ENCODE peak calls at places on chromosomes 12 and 14, in ten cellular contexts. L, I, C, B, M, F, Z, Q, X and N are unnamed samples.

GRCh38 chr14:68598621-68599447 is 194.0 kb downstream of the ZFP36L1 start:
- ATAC-seq in L (peak), I (peak), C (peak), B (no peak), M (peak), F (no peak), Z (no peak), Q (no peak), X (no peak), N (peak)

GRCh38 chr12:42589465-42590323 is at the start of gene PRICKLE1:
- ATAC-seq in L (peak), I (peak), C (peak), B (peak), M (peak), F (peak), Z (peak), Q (no peak), X (peak), N (peak)

GRCh38 chr12:1605129-1606020 is 11.0 kb upstream of the FBXL14 start:
- ATAC-seq in L (peak), I (peak), C (peak), B (peak), M (peak), F (peak), Z (peak), Q (peak), X (peak), N (peak)

GRCh38 chr12:2064078-2064507 is 11.3 kb downstream of the CACNA1C start:
- ATAC-seq in L (no peak), I (peak), C (peak), B (peak), M (no peak), F (peak), Z (no peak), Q (peak), X (peak), N (peak)

GRCh38 chr14:36429692-36430091 is 90.3 kb downstream of the NKX2-1 start:
- ATAC-seq in L (no peak), I (no peak), C (no peak), B (no peak), M (peak), F (no peak), Z (no peak), Q (no peak), X (no peak), N (no peak)

GRCh38 chr14:74599201-74599809 is 12.7 kb downstream of the LTBP2 start:
- ATAC-seq in L (no peak), I (peak), C (peak), B (no peak), M (no peak), F (no peak), Z (no peak), Q (no peak), X (no peak), N (peak)

GRCh38 chr14:91924871-91925726 is 22.4 kb downstream of the FBLN5 start:
- ATAC-seq in L (no peak), I (peak), C (peak), B (no peak), M (peak), F (no peak), Z (no peak), Q (no peak), X (no peak), N (peak)

GRCh38 chr12:50635356-50635755 is 128.5 kb upstream of the ATF1 start:
- ATAC-seq in L (peak), I (no peak), C (peak), B (no peak), M (no peak), F (no peak), Z (no peak), Q (no peak), X (no peak), N (no peak)

GRCh38 chr14:92039073-92039719 is 663 bp downstream of the TRIP11 start:
- ATAC-seq in L (peak), I (peak), C (peak), B (peak), M (peak), F (no peak), Z (peak), Q (peak), X (no peak), N (peak)

GRCh38 chr12:68538722-68539614 is 71.7 kb upstream of the RAP1B start:
- ATAC-seq in L (peak), I (peak), C (peak), B (peak), M (no peak), F (peak), Z (peak), Q (peak), X (peak), N (peak)

GRCh38 chr14:92033433-92033832 is 6.4 kb downstream of the TRIP11 start:
- ATAC-seq in L (no peak), I (no peak), C (no peak), B (no peak), M (no peak), F (no peak), Z (no peak), Q (no peak), X (no peak), N (no peak)

GRCh38 chr14:55272415-55272786 is 1.2 kb downstream of the FBXO34 start:
- ATAC-seq in L (no peak), I (no peak), C (no peak), B (no peak), M (no peak), F (no peak), Z (no peak), Q (no peak), X (no peak), N (no peak)

GRCh38 chr14:69701857-69702256 is 65.1 kb upstream of the SRSF5 start:
- ATAC-seq in L (no peak), I (no peak), C (no peak), B (no peak), M (no peak), F (peak), Z (peak), Q (peak), X (no peak), N (no peak)

GRCh38 chr12:112986291-112986800 is 8.0 kb downstream of the OAS2 start:
- ATAC-seq in L (no peak), I (no peak), C (no peak), B (no peak), M (no peak), F (no peak), Z (no peak), Q (no peak), X (no peak), N (no peak)

GRCh38 chr12:53966385-53967133 is 6.4 kb upstream of the HOXC11 start:
- ATAC-seq in L (no peak), I (no peak), C (no peak), B (no peak), M (no peak), F (no peak), Z (no peak), Q (no peak), X (no peak), N (no peak)